ENCODE peak calls at places on chromosomes 11 and 22, in nine cellular contexts. One of them, this sample, is unnamed.

GRCh38 chr11:12756101-12756500 is 81.9 kb downstream of the TEAD1 start:
- DNase-seq in spleen: no peak
- DNase-seq in CD4-positive, CD25-positive, alpha-beta regulatory T cell: no peak
- DNase-seq in cardiac fibroblast: no peak
- DNase-seq in endothelial cell of umbilical vein: no peak
- DNase-seq in left ventricle myocardium inferior: no peak
- DNase-seq in mucosa of descending colon: no peak
- DNase-seq in astrocyte of the spinal cord: no peak
- DNase-seq in PC-3: no peak
- DNase-seq in this sample: no peak

GRCh38 chr11:131430466-131431176 is 60.2 kb downstream of the NTM start:
- DNase-seq in cardiac fibroblast: peak; percentile 9
- DNase-seq in mucosa of descending colon: no peak
- DNase-seq in astrocyte of the spinal cord: no peak
- DNase-seq in CD4-positive, CD25-positive, alpha-beta regulatory T cell: no peak
- DNase-seq in PC-3: peak; percentile 12
- DNase-seq in spleen: no peak
- DNase-seq in endothelial cell of umbilical vein: no peak
- DNase-seq in left ventricle myocardium inferior: no peak
- DNase-seq in this sample: peak; percentile 9

GRCh38 chr11:35034401-35034800 is 104.6 kb upstream of the CD44 start:
- DNase-seq in PC-3: no peak
- DNase-seq in mucosa of descending colon: no peak
- DNase-seq in CD4-positive, CD25-positive, alpha-beta regulatory T cell: no peak
- DNase-seq in spleen: no peak
- DNase-seq in astrocyte of the spinal cord: no peak
- DNase-seq in left ventricle myocardium inferior: no peak
- DNase-seq in endothelial cell of umbilical vein: no peak
- DNase-seq in cardiac fibroblast: no peak
- DNase-seq in this sample: no peak

GRCh38 chr11:113449743-113450142 is 25.5 kb downstream of the DRD2 start:
- DNase-seq in CD4-positive, CD25-positive, alpha-beta regulatory T cell: no peak
- DNase-seq in left ventricle myocardium inferior: no peak
- DNase-seq in mucosa of descending colon: no peak
- DNase-seq in cardiac fibroblast: no peak
- DNase-seq in astrocyte of the spinal cord: no peak
- DNase-seq in endothelial cell of umbilical vein: no peak
- DNase-seq in spleen: no peak
- DNase-seq in PC-3: no peak
- DNase-seq in this sample: no peak

GRCh38 chr11:71504526-71504925 is 22.5 kb upstream of the KRTAP5-7 start:
- DNase-seq in astrocyte of the spinal cord: no peak
- DNase-seq in spleen: no peak
- DNase-seq in PC-3: no peak
- DNase-seq in endothelial cell of umbilical vein: peak; percentile 21
- DNase-seq in cardiac fibroblast: no peak
- DNase-seq in mucosa of descending colon: no peak
- DNase-seq in left ventricle myocardium inferior: no peak
- DNase-seq in CD4-positive, CD25-positive, alpha-beta regulatory T cell: no peak
- DNase-seq in this sample: no peak

GRCh38 chr11:61869636-61870428 is 21.5 kb downstream of the FADS3 start:
- DNase-seq in cardiac fibroblast: no peak
- DNase-seq in left ventricle myocardium inferior: no peak
- DNase-seq in PC-3: no peak
- DNase-seq in spleen: no peak
- DNase-seq in mucosa of descending colon: no peak
- DNase-seq in endothelial cell of umbilical vein: no peak
- DNase-seq in CD4-positive, CD25-positive, alpha-beta regulatory T cell: no peak
- DNase-seq in astrocyte of the spinal cord: no peak
- DNase-seq in this sample: no peak

GRCh38 chr11:120773501-120774031 is 250.3 kb upstream of the TBCEL start:
- DNase-seq in mucosa of descending colon: no peak
- DNase-seq in spleen: no peak
- DNase-seq in endothelial cell of umbilical vein: peak; percentile 61
- DNase-seq in cardiac fibroblast: peak; percentile 45
- DNase-seq in PC-3: peak; percentile 63
- DNase-seq in left ventricle myocardium inferior: no peak
- DNase-seq in astrocyte of the spinal cord: no peak
- DNase-seq in CD4-positive, CD25-positive, alpha-beta regulatory T cell: no peak
- DNase-seq in this sample: no peak

GRCh38 chr11:118415739-118416068 is 14.3 kb downstream of the ATP5MG start:
- DNase-seq in PC-3: peak; percentile 97
- DNase-seq in astrocyte of the spinal cord: peak; percentile 89
- DNase-seq in cardiac fibroblast: peak; percentile 95
- DNase-seq in mucosa of descending colon: no peak
- DNase-seq in CD4-positive, CD25-positive, alpha-beta regulatory T cell: no peak
- DNase-seq in endothelial cell of umbilical vein: peak; percentile 82
- DNase-seq in spleen: no peak
- DNase-seq in left ventricle myocardium inferior: no peak
- DNase-seq in this sample: peak; percentile 87

GRCh38 chr22:27794244-27794643 is 7.3 kb downstream of the MN1 start:
- DNase-seq in CD4-positive, CD25-positive, alpha-beta regulatory T cell: no peak
- DNase-seq in astrocyte of the spinal cord: no peak
- DNase-seq in endothelial cell of umbilical vein: no peak
- DNase-seq in left ventricle myocardium inferior: no peak
- DNase-seq in PC-3: no peak
- DNase-seq in spleen: no peak
- DNase-seq in mucosa of descending colon: no peak
- DNase-seq in cardiac fibroblast: no peak
- DNase-seq in this sample: no peak

GRCh38 chr11:9206496-9206895 is 58.7 kb downstream of the DENND5A start:
- DNase-seq in astrocyte of the spinal cord: peak; percentile 65
- DNase-seq in CD4-positive, CD25-positive, alpha-beta regulatory T cell: no peak
- DNase-seq in PC-3: no peak
- DNase-seq in spleen: no peak
- DNase-seq in mucosa of descending colon: no peak
- DNase-seq in cardiac fibroblast: peak; percentile 72
- DNase-seq in left ventricle myocardium inferior: no peak
- DNase-seq in endothelial cell of umbilical vein: no peak
- DNase-seq in this sample: no peak

GRCh38 chr11:125062931-125063428 is at the start of gene SLC37A2:
- DNase-seq in astrocyte of the spinal cord: peak; percentile 56
- DNase-seq in mucosa of descending colon: peak; percentile 75
- DNase-seq in left ventricle myocardium inferior: peak; percentile 70
- DNase-seq in PC-3: peak; percentile 73
- DNase-seq in spleen: peak; percentile 93
- DNase-seq in CD4-positive, CD25-positive, alpha-beta regulatory T cell: peak; percentile 25
- DNase-seq in cardiac fibroblast: peak; percentile 67
- DNase-seq in endothelial cell of umbilical vein: peak; percentile 64
- DNase-seq in this sample: no peak

GRCh38 chr11:111910637-111911562 is 670 bp downstream of the CRYAB start:
- DNase-seq in mucosa of descending colon: no peak
- DNase-seq in left ventricle myocardium inferior: peak; percentile 28
- DNase-seq in cardiac fibroblast: peak; percentile 51
- DNase-seq in astrocyte of the spinal cord: no peak
- DNase-seq in CD4-positive, CD25-positive, alpha-beta regulatory T cell: no peak
- DNase-seq in PC-3: no peak
- DNase-seq in spleen: no peak
- DNase-seq in endothelial cell of umbilical vein: no peak
- DNase-seq in this sample: no peak

GRCh38 chr11:35227551-35228341 is 88.8 kb downstream of the CD44 start:
- DNase-seq in spleen: no peak
- DNase-seq in endothelial cell of umbilical vein: no peak
- DNase-seq in cardiac fibroblast: peak; percentile 20
- DNase-seq in CD4-positive, CD25-positive, alpha-beta regulatory T cell: no peak
- DNase-seq in mucosa of descending colon: no peak
- DNase-seq in PC-3: peak; percentile 30
- DNase-seq in astrocyte of the spinal cord: no peak
- DNase-seq in left ventricle myocardium inferior: no peak
- DNase-seq in this sample: no peak

GRCh38 chr11:10351435-10351767 is 46.5 kb downstream of the ADM start:
- DNase-seq in astrocyte of the spinal cord: no peak
- DNase-seq in spleen: no peak
- DNase-seq in PC-3: no peak
- DNase-seq in CD4-positive, CD25-positive, alpha-beta regulatory T cell: no peak
- DNase-seq in mucosa of descending colon: no peak
- DNase-seq in left ventricle myocardium inferior: peak; percentile 26
- DNase-seq in endothelial cell of umbilical vein: no peak
- DNase-seq in cardiac fibroblast: no peak
- DNase-seq in this sample: no peak

GRCh38 chr11:123073343-123074057 is 11.6 kb upstream of the HSPA8 start:
- DNase-seq in cardiac fibroblast: no peak
- DNase-seq in endothelial cell of umbilical vein: no peak
- DNase-seq in astrocyte of the spinal cord: no peak
- DNase-seq in spleen: no peak
- DNase-seq in mucosa of descending colon: no peak
- DNase-seq in PC-3: no peak
- DNase-seq in CD4-positive, CD25-positive, alpha-beta regulatory T cell: no peak
- DNase-seq in left ventricle myocardium inferior: no peak
- DNase-seq in this sample: no peak

DNA sequence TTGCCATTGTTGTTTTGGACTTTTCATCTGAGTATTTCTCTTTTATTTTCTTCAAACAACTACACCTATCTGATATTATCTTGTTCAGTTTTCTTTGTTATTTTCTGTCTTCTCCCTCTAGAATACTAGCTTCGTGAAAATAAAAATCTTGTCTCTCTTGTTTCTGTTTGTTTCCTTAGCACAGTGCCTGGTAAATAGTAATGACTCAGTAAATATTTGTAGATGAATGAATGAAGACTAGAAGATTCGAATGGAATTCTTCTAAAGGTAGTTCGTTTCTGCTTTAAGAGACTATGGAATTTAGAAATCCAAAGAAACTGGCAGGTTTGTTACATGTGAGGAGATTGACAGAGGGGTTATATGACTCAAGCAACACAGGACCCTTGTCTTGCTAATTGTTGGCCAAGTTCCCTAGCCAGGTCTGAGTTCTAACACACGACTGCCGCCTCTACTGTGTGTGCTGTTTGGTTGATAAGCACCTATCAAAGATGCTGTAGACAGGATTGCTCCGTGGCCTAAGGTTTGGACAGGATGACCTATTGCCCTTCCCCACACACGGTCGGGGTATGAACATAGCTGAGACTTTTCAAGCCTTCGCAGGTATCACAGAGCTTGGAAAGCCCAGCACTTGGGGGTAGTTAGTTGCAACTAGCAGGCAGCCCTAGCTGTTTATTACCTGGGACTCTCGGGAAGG is 831 bp upstream of the TMEM135 start:
- DNase-seq in left ventricle myocardium inferior: no peak
- DNase-seq in astrocyte of the spinal cord: no peak
- DNase-seq in CD4-positive, CD25-positive, alpha-beta regulatory T cell: peak; percentile 2
- DNase-seq in endothelial cell of umbilical vein: no peak
- DNase-seq in PC-3: peak; percentile 51
- DNase-seq in spleen: no peak
- DNase-seq in cardiac fibroblast: peak; percentile 8
- DNase-seq in mucosa of descending colon: no peak
- DNase-seq in this sample: no peak
- H3K4me3 ChIP-seq in left ventricle myocardium inferior: peak overlapping the region; percentile 79
- H3K4me3 ChIP-seq in astrocyte of the spinal cord: peak overlapping the region; percentile 97
- H3K4me3 ChIP-seq in CD4-positive, CD25-positive, alpha-beta regulatory T cell: peak overlapping the region; percentile 80
- H3K4me3 ChIP-seq in endothelial cell of umbilical vein: peak overlapping the region; percentile 67
- H3K4me3 ChIP-seq in PC-3: peak overlapping the region; percentile 97
- H3K4me3 ChIP-seq in spleen: peak overlapping the region; percentile 60
- H3K4me3 ChIP-seq in cardiac fibroblast: peak overlapping the region; percentile 94
- H3K4me3 ChIP-seq in mucosa of descending colon: peak overlapping the region; percentile 48
- H3K4me3 ChIP-seq in this sample: peak overlapping the region; percentile 93

GRCh38 chr11:60363542-60364525 is 14.5 kb upstream of the MS4A7 start:
- DNase-seq in spleen: no peak
- DNase-seq in PC-3: peak; percentile 92
- DNase-seq in endothelial cell of umbilical vein: peak; percentile 67
- DNase-seq in CD4-positive, CD25-positive, alpha-beta regulatory T cell: peak; percentile 39
- DNase-seq in left ventricle myocardium inferior: no peak
- DNase-seq in astrocyte of the spinal cord: peak; percentile 24
- DNase-seq in cardiac fibroblast: peak; percentile 59
- DNase-seq in mucosa of descending colon: no peak
- DNase-seq in this sample: peak; percentile 2
- H3K4me3 ChIP-seq in spleen: peak overlapping the region; percentile 0
- H3K4me3 ChIP-seq in PC-3: no peak overlapping the region
- H3K4me3 ChIP-seq in endothelial cell of umbilical vein: no peak overlapping the region
- H3K4me3 ChIP-seq in CD4-positive, CD25-positive, alpha-beta regulatory T cell: no peak overlapping the region
- H3K4me3 ChIP-seq in left ventricle myocardium inferior: peak overlapping the region; percentile 2
- H3K4me3 ChIP-seq in astrocyte of the spinal cord: no peak overlapping the region
- H3K4me3 ChIP-seq in cardiac fibroblast: no peak overlapping the region
- H3K4me3 ChIP-seq in mucosa of descending colon: no peak overlapping the region
- H3K4me3 ChIP-seq in this sample: no peak overlapping the region

GRCh38 chr11:1406571-1407485 is 17.1 kb downstream of the BRSK2 start:
- DNase-seq in astrocyte of the spinal cord: no peak
- DNase-seq in left ventricle myocardium inferior: no peak
- DNase-seq in endothelial cell of umbilical vein: no peak
- DNase-seq in CD4-positive, CD25-positive, alpha-beta regulatory T cell: no peak
- DNase-seq in mucosa of descending colon: no peak
- DNase-seq in spleen: no peak
- DNase-seq in PC-3: no peak
- DNase-seq in cardiac fibroblast: no peak
- DNase-seq in this sample: no peak

GRCh38 chr11:1409108-1409851 is 19.5 kb downstream of the BRSK2 start:
- DNase-seq in mucosa of descending colon: no peak
- DNase-seq in astrocyte of the spinal cord: no peak
- DNase-seq in CD4-positive, CD25-positive, alpha-beta regulatory T cell: no peak
- DNase-seq in left ventricle myocardium inferior: no peak
- DNase-seq in PC-3: peak; percentile 8
- DNase-seq in cardiac fibroblast: no peak
- DNase-seq in spleen: no peak
- DNase-seq in endothelial cell of umbilical vein: no peak
- DNase-seq in this sample: no peak

GRCh38 chr11:1408346-1408745 is 18.6 kb downstream of the BRSK2 start:
- DNase-seq in astrocyte of the spinal cord: no peak
- DNase-seq in CD4-positive, CD25-positive, alpha-beta regulatory T cell: no peak
- DNase-seq in endothelial cell of umbilical vein: no peak
- DNase-seq in spleen: no peak
- DNase-seq in left ventricle myocardium inferior: no peak
- DNase-seq in mucosa of descending colon: no peak
- DNase-seq in cardiac fibroblast: no peak
- DNase-seq in PC-3: no peak
- DNase-seq in this sample: no peak

GRCh38 chr11:1405186-1406020 is 15.7 kb downstream of the BRSK2 start:
- DNase-seq in PC-3: no peak
- DNase-seq in left ventricle myocardium inferior: no peak
- DNase-seq in astrocyte of the spinal cord: no peak
- DNase-seq in endothelial cell of umbilical vein: no peak
- DNase-seq in spleen: no peak
- DNase-seq in mucosa of descending colon: no peak
- DNase-seq in CD4-positive, CD25-positive, alpha-beta regulatory T cell: no peak
- DNase-seq in cardiac fibroblast: no peak
- DNase-seq in this sample: no peak

GRCh38 chr11:1407668-1408067 is 17.9 kb downstream of the BRSK2 start:
- DNase-seq in endothelial cell of umbilical vein: no peak
- DNase-seq in astrocyte of the spinal cord: no peak
- DNase-seq in left ventricle myocardium inferior: no peak
- DNase-seq in CD4-positive, CD25-positive, alpha-beta regulatory T cell: no peak
- DNase-seq in mucosa of descending colon: no peak
- DNase-seq in spleen: no peak
- DNase-seq in PC-3: no peak
- DNase-seq in cardiac fibroblast: no peak
- DNase-seq in this sample: no peak
- H3K4me3 ChIP-seq in endothelial cell of umbilical vein: no peak overlapping the region
- H3K4me3 ChIP-seq in astrocyte of the spinal cord: no peak overlapping the region
- H3K4me3 ChIP-seq in left ventricle myocardium inferior: no peak overlapping the region
- H3K4me3 ChIP-seq in CD4-positive, CD25-positive, alpha-beta regulatory T cell: no peak overlapping the region
- H3K4me3 ChIP-seq in mucosa of descending colon: no peak overlapping the region
- H3K4me3 ChIP-seq in spleen: no peak overlapping the region
- H3K4me3 ChIP-seq in PC-3: no peak overlapping the region
- H3K4me3 ChIP-seq in cardiac fibroblast: no peak overlapping the region
- H3K4me3 ChIP-seq in this sample: no peak overlapping the region

DNA sequence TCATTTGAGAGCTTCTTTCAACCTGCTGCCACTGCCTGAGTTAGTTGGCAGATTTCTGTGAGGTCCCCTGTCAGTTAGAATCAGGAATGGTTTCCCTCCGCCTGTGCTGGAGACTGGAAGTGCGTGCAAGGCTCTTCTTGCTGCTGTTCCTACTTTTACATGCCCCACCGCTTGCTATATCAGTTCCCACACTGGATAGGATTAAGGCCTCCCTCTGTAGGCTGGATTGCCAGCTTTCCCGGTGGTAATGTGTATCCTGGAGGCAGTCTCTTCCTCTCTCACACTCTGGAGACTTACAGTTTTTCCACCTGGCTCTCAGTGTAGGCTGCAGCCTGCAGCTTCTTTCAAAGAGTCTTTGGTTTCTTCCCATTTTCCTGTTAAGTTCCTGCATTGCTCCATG is 66.5 kb downstream of the ARHGAP42 start:
- DNase-seq in mucosa of descending colon: no peak
- DNase-seq in astrocyte of the spinal cord: no peak
- DNase-seq in endothelial cell of umbilical vein: no peak
- DNase-seq in left ventricle myocardium inferior: no peak
- DNase-seq in CD4-positive, CD25-positive, alpha-beta regulatory T cell: no peak
- DNase-seq in spleen: no peak
- DNase-seq in cardiac fibroblast: no peak
- DNase-seq in PC-3: no peak
- DNase-seq in this sample: no peak
- H3K4me3 ChIP-seq in mucosa of descending colon: no peak overlapping the region
- H3K4me3 ChIP-seq in astrocyte of the spinal cord: no peak overlapping the region
- H3K4me3 ChIP-seq in endothelial cell of umbilical vein: no peak overlapping the region
- H3K4me3 ChIP-seq in left ventricle myocardium inferior: no peak overlapping the region
- H3K4me3 ChIP-seq in CD4-positive, CD25-positive, alpha-beta regulatory T cell: no peak overlapping the region
- H3K4me3 ChIP-seq in spleen: no peak overlapping the region
- H3K4me3 ChIP-seq in cardiac fibroblast: no peak overlapping the region
- H3K4me3 ChIP-seq in PC-3: no peak overlapping the region
- H3K4me3 ChIP-seq in this sample: no peak overlapping the region

This sample was measured in skeletal muscle cell.